ENCODE peak calls at places on chromosomes 7 and 10, in four cellular contexts. R is tibial nerve, C is HepG2, U is endothelial cell of umbilical vein. Z is an unnamed sample.

GRCh38 chr7:119472398-119473038 is 800.5 kb upstream of the KCND2 start:
- DNase-seq in R (no peak), C (no peak), U (no peak), Z (no peak)

GRCh38 chr10:58641095-58641531 is 128.4 kb downstream of the BICC1 start:
- DNase-seq in R (no peak), C (peak; percentile 81), U (no peak), Z (no peak)

GRCh38 chr7:107638594-107638993 is 22.0 kb upstream of the SLC26A4 start:
- DNase-seq in R (no peak), C (no peak), U (no peak), Z (no peak)

GRCh38 chr10:1754506-1755177 is 17.3 kb upstream of the ADARB2 start:
- DNase-seq in R (no peak), C (no peak), U (no peak), Z (no peak)

GRCh38 chr7:75879771-75880184 is 944 bp downstream of the RHBDD2 start:
- DNase-seq in R (no peak), C (no peak), U (peak; percentile 37), Z (no peak)

GRCh38 chr7:137992042-137992737 is 9.7 kb downstream of the CREB3L2 start:
- DNase-seq in R (no peak), C (peak; percentile 98), U (peak; percentile 97), Z (no peak)

GRCh38 chr7:83837683-83838082 is 188.7 kb upstream of the SEMA3E start:
- DNase-seq in R (no peak), C (no peak), U (no peak), Z (no peak)

GRCh38 chr10:11825796-11826414 is 2.7 kb downstream of the PROSER2 start:
- DNase-seq in R (peak; percentile 25), C (no peak), U (no peak), Z (no peak)

GRCh38 chr7:129615018-129615417 is 3.5 kb downstream of the NRF1 start:
- DNase-seq in R (no peak), C (peak; percentile 68), U (no peak), Z (no peak)

GRCh38 chr10:70144372-70145110 is 2.0 kb downstream of the TYSND1 start:
- DNase-seq in R (no peak), C (no peak), U (no peak), Z (no peak)

GRCh38 chr7:76231071-76231470 is 29.4 kb downstream of the SRRM3 start:
- DNase-seq in R (no peak), C (no peak), U (no peak), Z (no peak)

GRCh38 chr7:20783716-20784310 is 2.9 kb downstream of the SP8 start:
- DNase-seq in R (no peak), C (no peak), U (peak; percentile 36), Z (no peak)

GRCh38 chr10:94314913-94315545 is 47.7 kb downstream of the NOC3L start:
- DNase-seq in R (no peak), C (peak; percentile 65), U (no peak), Z (no peak)

GRCh38 chr7:16754869-16755317 is 1.3 kb downstream of the TSPAN13 start:
- DNase-seq in R (no peak), C (no peak), U (no peak), Z (no peak)

GRCh38 chr10:46006219-46006618 is 24.2 kb downstream of the NCOA4 start:
- DNase-seq in R (no peak), C (no peak), U (peak; percentile 18), Z (no peak)

GRCh38 chr7:146635200-146636032 is 518.8 kb downstream of the CNTNAP2 start:
- DNase-seq in R (no peak), C (no peak), U (no peak), Z (no peak)

GRCh38 chr10:66999762-67000161 is 73.9 kb downstream of the LRRTM3 start:
- DNase-seq in R (no peak), C (no peak), U (no peak), Z (no peak)

GRCh38 chr7:75639071-75639892 is 99.5 kb downstream of the HIP1 start:
- DNase-seq in R (peak; percentile 38), C (no peak), U (peak; percentile 44), Z (no peak)

GRCh38 chr7:44151679-44152355 is 10.7 kb upstream of the MYL7 start:
- DNase-seq in R (no peak), C (no peak), U (no peak), Z (peak; percentile 1)

GRCh38 chr7:98266840-98267239 is 14.6 kb upstream of the BRI3 start:
- DNase-seq in R (no peak), C (no peak), U (no peak), Z (no peak)

GRCh38 chr7:111292026-111292430 is 201.1 kb downstream of the LRRN3 start:
- DNase-seq in R (no peak), C (no peak), U (no peak), Z (no peak)

GRCh38 chr7:40793132-40793531 is 658.3 kb downstream of the SUGCT start:
- DNase-seq in R (no peak), C (no peak), U (no peak), Z (no peak)

GRCh38 chr10:93874309-93875031 is 19.3 kb upstream of the SLC35G1 start:
- DNase-seq in R (no peak), C (no peak), U (no peak), Z (no peak)

GRCh38 chr10:71127773-71128172 is 84.6 kb upstream of the UNC5B start:
- DNase-seq in R (no peak), C (no peak), U (no peak), Z (no peak)

GRCh38 chr7:13687500-13687899 is 302.0 kb downstream of the ETV1 start:
- DNase-seq in R (no peak), C (no peak), U (no peak), Z (no peak)

GRCh38 chr7:7438851-7439250 is 96.8 kb downstream of the COL28A1 start:
- DNase-seq in R (no peak), C (peak; percentile 36), U (peak; percentile 78), Z (no peak)
- TF ChIP-seq CTCF in R (no peak), C (no peak), U (no peak), Z (no peak)

GRCh38 chr7:32058017-32058416 is 12.2 kb downstream of the PDE1C start:
- DNase-seq in R (no peak), C (no peak), U (no peak), Z (no peak)
- TF ChIP-seq CTCF in R (no peak), C (no peak), U (no peak), Z (no peak)

GRCh38 chr7:21945374-21946227 is at the start of gene CDCA7L:
- DNase-seq in R (peak; percentile 41), C (no peak), U (peak; percentile 82), Z (no peak)

GRCh38 chr7:21942955-21943354 is 2.7 kb downstream of the CDCA7L start:
- DNase-seq in R (no peak), C (no peak), U (no peak), Z (no peak)

GRCh38 chr7:21943436-21943835 is 2.3 kb downstream of the CDCA7L start:
- DNase-seq in R (no peak), C (no peak), U (no peak), Z (no peak)

GRCh38 chr7:21946228-21946709 is 570 bp upstream of the CDCA7L start:
- DNase-seq in R (no peak), C (no peak), U (no peak), Z (peak; percentile 54)

DNA sequence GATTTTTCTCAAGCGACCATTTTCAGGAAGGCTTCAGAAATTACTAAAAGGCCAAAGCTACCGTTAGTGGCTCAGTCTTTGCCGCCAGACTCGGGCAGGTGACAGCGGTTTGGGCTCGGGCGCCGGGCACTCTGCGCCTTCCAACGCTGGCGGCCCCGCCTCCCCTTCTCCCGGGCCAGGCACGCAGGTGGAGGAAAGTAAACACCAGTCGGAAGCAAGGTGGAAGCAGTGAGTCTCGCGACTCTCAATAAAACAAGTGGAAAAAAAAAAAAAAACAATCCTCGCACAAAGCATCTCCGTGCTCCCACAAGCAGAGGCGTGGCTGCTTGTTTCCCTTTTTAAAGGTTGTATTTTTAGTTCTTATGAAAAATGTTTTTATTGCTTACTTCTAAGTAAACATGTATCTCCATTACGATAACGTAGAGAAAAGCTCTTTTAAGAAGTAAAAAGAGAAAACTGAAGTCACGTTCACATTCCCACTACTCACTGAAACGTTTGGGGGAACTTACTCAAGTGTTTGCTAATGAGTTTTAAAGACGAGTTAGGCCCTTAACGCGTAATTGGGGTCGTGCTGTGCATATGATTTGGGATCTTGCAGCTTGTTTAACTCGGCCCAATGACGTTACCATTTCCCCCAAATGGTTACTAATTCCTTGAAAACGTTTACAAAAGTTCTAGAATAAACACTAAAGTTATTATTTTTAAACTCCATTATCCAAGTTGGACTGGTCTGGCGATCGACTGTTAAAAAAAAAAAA is 904 bp downstream of the CDCA7L start:
- DNase-seq in R (no peak), C (no peak), U (peak; percentile 72), Z (no peak)
- TF ChIP-seq CTCF in R (no peak), C (no peak), U (no peak), Z (no peak)

GRCh38 chr10:49643296-49644034 is 29.6 kb downstream of the CHAT start:
- DNase-seq in R (no peak), C (no peak), U (no peak), Z (no peak)
- TF ChIP-seq CTCF in R (no peak), C (no peak), U (no peak), Z (no peak)